ENCODE peak calls at places on chromosomes 11 and 22, in four cellular contexts. B, N, S and I are unnamed samples.

GRCh38 chr11:35787626-35788025 is 125.1 kb downstream of the TRIM44 start:
- DNase-seq in N (no peak), B (no peak), S (no peak), I (no peak)

GRCh38 chr11:65206441-65206841 is 24.7 kb downstream of the CAPN1 start:
- DNase-seq in B (peak; percentile 20), S (no peak), N (no peak), I (no peak)

GRCh38 chr11:44096360-44097188 is 1.1 kb downstream of the EXT2 start:
- DNase-seq in B (no peak), S (peak; percentile 84), N (no peak), I (no peak)

GRCh38 chr22:21015051-21016006 is at the start of gene P2RX6:
- DNase-seq in N (no peak), S (peak; percentile 61), B (no peak), I (no peak)

GRCh38 chr11:128905345-128906184 is 14.4 kb downstream of the KCNJ5 start:
- DNase-seq in B (peak; percentile 56), N (no peak), S (no peak), I (no peak)

GRCh38 chr22:17065433-17065832 is 19.4 kb upstream of the IL17RA start:
- DNase-seq in B (peak; percentile 47), N (no peak), S (no peak), I (no peak)

GRCh38 chr11:94557992-94558391 is 9.2 kb upstream of the PIWIL4 start:
- DNase-seq in N (no peak), S (no peak), B (no peak), I (no peak)

GRCh38 chr11:45102361-45102809 is 44.1 kb upstream of the PRDM11 start:
- DNase-seq in B (no peak), S (no peak), N (peak; percentile 52), I (peak; percentile 47)

GRCh38 chr11:19311306-19312030 is 70.7 kb upstream of the E2F8 start:
- DNase-seq in N (peak; percentile 35), S (no peak), B (peak; percentile 76), I (no peak)

GRCh38 chr22:32413715-32414114 is 1.7 kb upstream of the RTCB start:
- DNase-seq in B (no peak), S (no peak), N (no peak), I (no peak)

GRCh38 chr22:27851974-27852713 is 50.6 kb upstream of the MN1 start:
- DNase-seq in N (no peak), B (no peak), S (no peak), I (peak; percentile 50)

GRCh38 chr22:46450931-46451660 is 86.3 kb downstream of the CELSR1 start:
- DNase-seq in B (peak; percentile 45), S (no peak), N (no peak), I (no peak)

GRCh38 chr11:127616171-127616570 is 615.6 kb upstream of the KIRREL3 start:
- DNase-seq in S (no peak), N (no peak), B (no peak), I (no peak)

GRCh38 chr22:47218671-47219070 is 456.2 kb downstream of the TBC1D22A start:
- DNase-seq in N (no peak), B (peak; percentile 13), S (peak; percentile 19), I (peak; percentile 89)

GRCh38 chr22:46582281-46582811 is 37.8 kb upstream of the GRAMD4 start:
- DNase-seq in B (peak; percentile 77), N (no peak), S (peak; percentile 69), I (no peak)

GRCh38 chr11:10379871-10380568 is 75.0 kb upstream of the AMPD3 start:
- DNase-seq in B (no peak), N (no peak), S (no peak), I (peak; percentile 64)

GRCh38 chr22:19354201-19354600 is 62.7 kb upstream of the CLTCL1 start:
- DNase-seq in B (no peak), S (no peak), N (no peak), I (no peak)

GRCh38 chr11:47499614-47500013 is 50.7 kb upstream of the RAPSN start:
- DNase-seq in B (no peak), S (no peak), N (no peak), I (no peak)

GRCh38 chr11:34682822-34683221 is 61.9 kb downstream of the EHF start:
- DNase-seq in N (no peak), S (no peak), B (no peak), I (no peak)

GRCh38 chr11:20303451-20303965 is 60.0 kb upstream of the HTATIP2 start:
- DNase-seq in S (no peak), B (no peak), N (no peak), I (no peak)

GRCh38 chr11:7533199-7534029 is 19.6 kb downstream of the PPFIBP2 start:
- DNase-seq in B (no peak), S (no peak), N (no peak), I (no peak)

DNA sequence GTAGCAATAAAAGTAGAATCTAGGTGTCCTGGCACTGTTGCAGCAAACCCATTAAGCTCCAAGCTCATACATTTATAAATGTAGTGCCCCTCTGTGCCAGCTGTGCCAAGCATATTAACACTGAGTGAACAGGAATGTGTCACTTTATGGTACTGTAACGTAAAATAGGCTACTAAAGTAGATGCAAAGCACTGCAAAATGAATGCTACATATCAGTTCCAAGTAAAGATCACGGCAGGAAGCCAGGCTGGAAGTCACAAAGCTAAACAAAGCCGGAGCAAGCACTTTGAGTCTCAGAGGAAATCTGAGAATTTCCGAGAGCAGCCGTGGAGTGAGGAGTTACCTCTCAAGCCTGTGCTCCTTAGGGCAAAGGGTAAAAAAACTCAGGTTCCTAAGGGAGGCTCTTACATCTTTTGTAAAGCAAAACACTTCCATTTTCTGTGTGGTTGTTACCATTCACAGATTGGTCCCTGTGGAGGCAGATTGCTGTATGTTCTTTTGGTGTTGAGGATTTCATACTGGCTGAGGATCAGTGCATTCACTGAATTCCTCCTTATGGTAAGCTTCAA is 85.7 kb downstream of the WNT11 start:
- DNase-seq in B (no peak), S (no peak), N (no peak), I (no peak)
- TF ChIP-seq POLR2AphosphoS5 in B (no peak), S (no peak), N (no peak), I (peak; percentile 14)

DNA sequence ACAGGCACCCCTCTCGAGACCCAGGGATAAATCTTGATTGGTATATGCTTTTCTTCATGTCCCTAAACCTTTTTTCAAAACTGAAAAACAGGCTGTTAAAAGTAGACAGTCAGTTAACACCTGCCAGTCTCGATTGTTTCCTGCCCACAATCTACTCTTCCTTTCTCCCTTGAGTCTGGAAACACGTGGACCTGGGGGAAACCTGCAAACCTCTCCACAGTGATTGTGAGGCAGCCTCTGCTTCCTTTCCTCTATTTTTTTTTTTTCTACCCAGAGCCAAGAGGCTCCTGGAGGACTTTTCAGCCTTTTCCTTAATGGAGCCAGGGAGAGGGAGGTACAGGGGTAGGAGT is 69.4 kb upstream of the CLMP start:
- DNase-seq in B (no peak), S (no peak), N (no peak), I (no peak)
- H3K27ac ChIP-seq in B (no peak overlapping the region), S (no peak overlapping the region), N (no peak overlapping the region), I (no peak overlapping the region)

GRCh38 chr22:30356392-30357230 is at the start of the genes CCDC157 and SF3A1:
- DNase-seq in N (peak; percentile 91), B (peak; percentile 88), S (peak; percentile 98), I (peak; percentile 96)
- TF ChIP-seq POLR2AphosphoS5 in N (peak; percentile 96), B (peak; percentile 98), S (peak; percentile 99), I (peak; percentile 95)

DNA sequence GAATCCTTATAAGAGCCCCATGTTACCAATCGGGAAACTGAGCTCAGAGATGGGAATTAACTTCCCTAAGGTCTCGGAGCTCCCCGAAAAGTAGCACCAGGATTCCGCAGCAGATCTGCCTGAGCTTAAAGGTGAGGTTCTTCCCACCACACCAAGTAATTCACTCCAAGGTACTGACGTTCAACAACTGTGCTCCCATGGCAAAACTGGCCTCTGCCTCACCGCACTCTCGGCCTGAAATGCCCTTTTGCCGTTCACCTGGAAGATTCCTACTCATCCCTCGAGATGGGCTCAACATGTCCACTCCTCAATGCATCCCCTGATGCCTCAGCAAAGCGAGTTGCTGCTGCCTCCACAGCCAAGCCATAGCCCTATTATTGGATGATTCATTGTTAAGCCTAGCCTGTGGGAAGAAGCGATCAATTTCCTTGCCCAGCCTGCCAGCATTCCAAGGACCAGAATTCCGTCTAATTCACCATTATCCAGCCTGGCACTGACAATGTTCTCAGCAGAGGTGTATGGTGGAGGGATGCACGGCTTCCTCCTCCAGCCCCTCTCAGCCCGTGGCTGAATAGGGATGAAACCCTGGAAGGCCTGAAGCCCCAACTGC is 4.2 kb downstream of the PLAAT3 start:
- DNase-seq in N (no peak), B (peak; percentile 16), S (no peak), I (no peak)
- H3K27ac ChIP-seq in N (no peak overlapping the region), B (peak overlapping the region; percentile 61), S (peak overlapping the region; percentile 30), I (peak overlapping the region; percentile 92)